ENCODE peak calls at places on chromosomes 12 and 14, in ten cellular contexts. Y is GM10248, C is psoas muscle, I is GM12878, P is progenitor cell of endocrine pancreas, L is AG10803, B is hippocampal formation, E is DMS 273 treated with DMSO at 0.1 percent for 48 hours, K is LoVo, S is COR-L47. U is an unnamed sample.
A peak's percentile ranks its signal among the peaks of the same experiment; 100 is the strongest.

GRCh38 chr12:4285070-4285469 is 11.5 kb downstream of the CCND2 start:
- DNase-seq in Y (no peak), C (no peak), I (no peak), P (no peak), L (no peak), B (no peak), E (no peak), K (no peak), S (no peak), U (no peak)

GRCh38 chr14:85535916-85536834 is 6.2 kb downstream of the FLRT2 start:
- DNase-seq in Y (no peak), C (no peak), I (no peak), P (no peak), L (peak; percentile 66), B (no peak), E (no peak), K (no peak), S (peak; percentile 11), U (no peak)

GRCh38 chr12:109731806-109732205 is 18.2 kb downstream of the FAM222A start:
- DNase-seq in Y (no peak), C (peak; percentile 4), I (no peak), P (no peak), L (no peak), B (no peak), E (no peak), K (no peak), S (no peak), U (no peak)

GRCh38 chr12:101501410-101502045 is 26.4 kb downstream of the SPIC start:
- DNase-seq in Y (no peak), C (no peak), I (no peak), P (no peak), L (no peak), B (no peak), E (no peak), K (peak; percentile 79), S (peak; percentile 2), U (no peak)

GRCh38 chr14:78143489-78144145 is 26.6 kb upstream of the NRXN3 start:
- DNase-seq in Y (no peak), C (no peak), I (no peak), P (no peak), L (no peak), B (no peak), E (no peak), K (no peak), S (no peak), U (no peak)

GRCh38 chr14:94373708-94374107 is 14.7 kb downstream of the SERPINA1 start:
- DNase-seq in Y (no peak), C (no peak), I (no peak), P (no peak), L (peak; percentile 97), B (no peak), E (no peak), K (peak; percentile 60), S (no peak), U (no peak)

GRCh38 chr12:94575645-94576393 is 74.5 kb downstream of the TMCC3 start:
- DNase-seq in Y (no peak), C (no peak), I (no peak), P (no peak), L (no peak), B (no peak), E (no peak), K (no peak), S (no peak), U (no peak)

GRCh38 chr12:13135336-13136178 is 32.1 kb upstream of the GSG1 start:
- DNase-seq in Y (no peak), C (peak; percentile 69), I (no peak), P (no peak), L (peak; percentile 90), B (peak; percentile 11), E (no peak), K (peak; percentile 40), S (no peak), U (no peak)

GRCh38 chr12:131264625-131265024 is 310.9 kb downstream of the ADGRD1 start:
- DNase-seq in Y (no peak), C (peak; percentile 27), I (no peak), P (no peak), L (no peak), B (no peak), E (no peak), K (no peak), S (peak; percentile 9), U (no peak)

GRCh38 chr12:18782827-18783226 is 44.9 kb downstream of the CAPZA3 start:
- DNase-seq in Y (no peak), C (no peak), I (no peak), P (no peak), L (no peak), B (no peak), E (no peak), K (no peak), S (no peak), U (no peak)

U was measured in MM.1S.